ENCODE peak calls at places on chromosomes 2 and 18, in seven cellular contexts. One of them, this sample, is unnamed.
A peak's percentile ranks its signal among the peaks of the same experiment; 100 is the strongest.

GRCh38 chr2:105184420-105184819 is 57.1 kb upstream of the GPR45 start:
- DNase-seq in mesothelial cell of epicardium: no peak
- DNase-seq in K562: no peak
- DNase-seq in ovary: no peak
- DNase-seq in fibroblast of the aortic adventitia: no peak
- DNase-seq in GM12865: no peak
- DNase-seq in RWPE1: no peak
- DNase-seq in this sample: no peak

GRCh38 chr2:217969588-217969987 is 33.2 kb downstream of the TNS1 start:
- DNase-seq in RWPE1: no peak
- DNase-seq in fibroblast of the aortic adventitia: no peak
- DNase-seq in mesothelial cell of epicardium: no peak
- DNase-seq in GM12865: no peak
- DNase-seq in ovary: no peak
- DNase-seq in K562: no peak
- DNase-seq in this sample: no peak

GRCh38 chr2:59301466-59302402 is 1060.6 kb upstream of the FANCL start:
- DNase-seq in fibroblast of the aortic adventitia: peak; percentile 49
- DNase-seq in mesothelial cell of epicardium: peak; percentile 58
- DNase-seq in ovary: peak; percentile 18
- DNase-seq in K562: peak; percentile 26
- DNase-seq in GM12865: peak; percentile 45
- DNase-seq in RWPE1: peak; percentile 62
- DNase-seq in this sample: no peak

GRCh38 chr18:23868341-23868740 is 146.2 kb upstream of the TTC39C start:
- DNase-seq in fibroblast of the aortic adventitia: no peak
- DNase-seq in ovary: no peak
- DNase-seq in GM12865: no peak
- DNase-seq in RWPE1: no peak
- DNase-seq in K562: no peak
- DNase-seq in mesothelial cell of epicardium: no peak
- DNase-seq in this sample: no peak

GRCh38 chr2:42084231-42084671 is 36.4 kb downstream of the PKDCC start:
- DNase-seq in mesothelial cell of epicardium: no peak
- DNase-seq in fibroblast of the aortic adventitia: peak; percentile 84
- DNase-seq in ovary: peak; percentile 45
- DNase-seq in RWPE1: no peak
- DNase-seq in K562: no peak
- DNase-seq in GM12865: no peak
- DNase-seq in this sample: no peak

GRCh38 chr2:41647468-41648042 is 400.3 kb upstream of the PKDCC start:
- DNase-seq in mesothelial cell of epicardium: no peak
- DNase-seq in GM12865: no peak
- DNase-seq in K562: no peak
- DNase-seq in fibroblast of the aortic adventitia: no peak
- DNase-seq in ovary: no peak
- DNase-seq in RWPE1: no peak
- DNase-seq in this sample: no peak

GRCh38 chr2:30235859-30236535 is 4.7 kb downstream of the LBH start:
- DNase-seq in GM12865: peak; percentile 52
- DNase-seq in ovary: no peak
- DNase-seq in fibroblast of the aortic adventitia: no peak
- DNase-seq in K562: no peak
- DNase-seq in mesothelial cell of epicardium: no peak
- DNase-seq in RWPE1: no peak
- DNase-seq in this sample: no peak

GRCh38 chr2:51990684-51991083 is 958.8 kb upstream of the NRXN1 start:
- DNase-seq in K562: no peak
- DNase-seq in ovary: no peak
- DNase-seq in RWPE1: no peak
- DNase-seq in fibroblast of the aortic adventitia: no peak
- DNase-seq in GM12865: no peak
- DNase-seq in mesothelial cell of epicardium: no peak
- DNase-seq in this sample: no peak

GRCh38 chr2:162327806-162328205 is 9.3 kb upstream of the IFIH1 start:
- DNase-seq in K562: no peak
- DNase-seq in fibroblast of the aortic adventitia: no peak
- DNase-seq in mesothelial cell of epicardium: no peak
- DNase-seq in RWPE1: no peak
- DNase-seq in GM12865: no peak
- DNase-seq in ovary: no peak
- DNase-seq in this sample: no peak

GRCh38 chr2:222038086-222038802 is 260.6 kb downstream of the PAX3 start:
- DNase-seq in RWPE1: peak; percentile 20
- DNase-seq in GM12865: no peak
- DNase-seq in mesothelial cell of epicardium: no peak
- DNase-seq in K562: no peak
- DNase-seq in fibroblast of the aortic adventitia: peak; percentile 3
- DNase-seq in ovary: no peak
- DNase-seq in this sample: no peak

GRCh38 chr2:201808070-201808469 is 1.7 kb downstream of the CDK15 start:
- DNase-seq in ovary: no peak
- DNase-seq in GM12865: no peak
- DNase-seq in RWPE1: no peak
- DNase-seq in fibroblast of the aortic adventitia: no peak
- DNase-seq in mesothelial cell of epicardium: no peak
- DNase-seq in K562: no peak
- DNase-seq in this sample: no peak

GRCh38 chr18:56789004-56789888 is 138.1 kb downstream of the WDR7 start:
- DNase-seq in RWPE1: peak; percentile 3
- DNase-seq in K562: peak; percentile 30
- DNase-seq in mesothelial cell of epicardium: no peak
- DNase-seq in GM12865: peak; percentile 48
- DNase-seq in fibroblast of the aortic adventitia: peak; percentile 19
- DNase-seq in ovary: no peak
- DNase-seq in this sample: no peak
- TF ChIP-seq CTCF in RWPE1: peak; percentile 43
- TF ChIP-seq CTCF in K562: peak; percentile 64
- TF ChIP-seq CTCF in mesothelial cell of epicardium: peak; percentile 31
- TF ChIP-seq CTCF in GM12865: peak; percentile 49
- TF ChIP-seq CTCF in fibroblast of the aortic adventitia: peak; percentile 55
- TF ChIP-seq CTCF in ovary: no peak
- TF ChIP-seq CTCF in this sample: peak; percentile 73

DNA sequence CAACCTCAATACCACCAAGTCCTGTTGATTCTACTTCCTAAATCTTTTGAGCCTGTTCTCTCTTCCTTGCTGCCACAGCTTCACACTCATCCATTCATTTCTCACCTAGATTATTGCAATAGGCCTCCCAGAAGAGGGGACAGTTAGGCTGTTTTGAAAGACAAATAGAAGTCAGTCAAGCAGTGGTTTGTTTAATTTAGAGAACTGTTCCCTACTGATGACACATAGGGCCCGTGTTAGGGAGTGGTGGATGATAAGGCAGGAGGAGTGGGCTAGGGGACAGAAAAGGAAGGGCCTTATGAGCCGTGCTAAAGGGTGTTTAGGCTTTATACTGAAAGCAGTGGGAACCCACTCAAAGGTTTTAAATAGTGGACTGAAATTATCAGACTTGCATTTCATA is 59.6 kb upstream of the ZFP36L2 start:
- DNase-seq in K562: no peak
- DNase-seq in RWPE1: no peak
- DNase-seq in GM12865: no peak
- DNase-seq in ovary: no peak
- DNase-seq in fibroblast of the aortic adventitia: no peak
- DNase-seq in mesothelial cell of epicardium: no peak
- DNase-seq in this sample: no peak
- TF ChIP-seq CTCF in K562: no peak
- TF ChIP-seq CTCF in RWPE1: no peak
- TF ChIP-seq CTCF in GM12865: no peak
- TF ChIP-seq CTCF in ovary: no peak
- TF ChIP-seq CTCF in fibroblast of the aortic adventitia: no peak
- TF ChIP-seq CTCF in mesothelial cell of epicardium: no peak
- TF ChIP-seq CTCF in this sample: no peak

GRCh38 chr2:94874277-94874997 is 3.2 kb downstream of the TEKT4 start:
- DNase-seq in ovary: no peak
- DNase-seq in fibroblast of the aortic adventitia: peak; percentile 4
- DNase-seq in mesothelial cell of epicardium: no peak
- DNase-seq in GM12865: peak; percentile 67
- DNase-seq in RWPE1: peak; percentile 75
- DNase-seq in K562: peak; percentile 83
- DNase-seq in this sample: peak; percentile 81

GRCh38 chr2:94876523-94876863 is 5.3 kb downstream of the TEKT4 start:
- DNase-seq in mesothelial cell of epicardium: no peak
- DNase-seq in fibroblast of the aortic adventitia: no peak
- DNase-seq in RWPE1: no peak
- DNase-seq in GM12865: no peak
- DNase-seq in ovary: no peak
- DNase-seq in K562: no peak
- DNase-seq in this sample: no peak

GRCh38 chr2:94877129-94877528 is 5.9 kb downstream of the TEKT4 start:
- DNase-seq in mesothelial cell of epicardium: no peak
- DNase-seq in fibroblast of the aortic adventitia: no peak
- DNase-seq in RWPE1: no peak
- DNase-seq in ovary: no peak
- DNase-seq in K562: no peak
- DNase-seq in GM12865: no peak
- DNase-seq in this sample: no peak

GRCh38 chr2:94875064-94875819 is 4.0 kb downstream of the TEKT4 start:
- DNase-seq in RWPE1: no peak
- DNase-seq in K562: no peak
- DNase-seq in ovary: no peak
- DNase-seq in mesothelial cell of epicardium: no peak
- DNase-seq in GM12865: no peak
- DNase-seq in fibroblast of the aortic adventitia: no peak
- DNase-seq in this sample: no peak

GRCh38 chr2:94875820-94876522 is 4.7 kb downstream of the TEKT4 start:
- DNase-seq in GM12865: no peak
- DNase-seq in fibroblast of the aortic adventitia: no peak
- DNase-seq in mesothelial cell of epicardium: no peak
- DNase-seq in K562: no peak
- DNase-seq in ovary: no peak
- DNase-seq in RWPE1: no peak
- DNase-seq in this sample: no peak
- TF ChIP-seq CTCF in GM12865: no peak
- TF ChIP-seq CTCF in fibroblast of the aortic adventitia: no peak
- TF ChIP-seq CTCF in mesothelial cell of epicardium: no peak
- TF ChIP-seq CTCF in K562: no peak
- TF ChIP-seq CTCF in ovary: no peak
- TF ChIP-seq CTCF in RWPE1: no peak
- TF ChIP-seq CTCF in this sample: no peak

DNA sequence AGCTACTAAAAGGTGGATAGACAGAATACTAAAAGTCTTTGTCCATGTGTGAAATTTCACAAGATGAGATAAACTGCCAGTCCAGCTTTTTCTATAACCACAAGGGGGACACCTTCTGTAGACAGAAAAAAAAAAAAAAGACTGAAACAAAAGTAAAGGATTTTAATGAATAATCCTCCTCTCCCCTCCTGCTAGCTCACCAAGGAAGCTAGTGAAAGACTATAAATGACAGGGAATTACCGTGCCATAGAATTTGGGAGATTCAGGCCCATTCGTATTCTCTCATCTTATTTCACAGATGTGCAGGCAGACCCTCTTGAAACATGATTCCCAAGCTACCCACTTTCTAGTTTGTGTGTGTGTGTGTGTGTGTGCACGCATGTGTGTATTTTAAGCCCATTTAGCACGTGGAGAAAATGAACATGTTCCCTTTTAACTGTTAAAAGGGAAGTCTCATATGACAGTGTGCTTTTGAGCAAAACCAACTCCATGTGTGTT is 36.3 kb upstream of the SLC8A1 start:
- DNase-seq in GM12865: no peak
- DNase-seq in mesothelial cell of epicardium: no peak
- DNase-seq in RWPE1: peak; percentile 13
- DNase-seq in fibroblast of the aortic adventitia: peak; percentile 64
- DNase-seq in K562: no peak
- DNase-seq in ovary: no peak
- DNase-seq in this sample: no peak
- TF ChIP-seq CTCF in GM12865: no peak
- TF ChIP-seq CTCF in mesothelial cell of epicardium: peak; percentile 80
- TF ChIP-seq CTCF in RWPE1: peak; percentile 46
- TF ChIP-seq CTCF in fibroblast of the aortic adventitia: peak; percentile 66
- TF ChIP-seq CTCF in K562: no peak
- TF ChIP-seq CTCF in ovary: no peak
- TF ChIP-seq CTCF in this sample: peak; percentile 79

GRCh38 chr2:9896216-9896615 is 52.9 kb downstream of the TAF1B start:
- DNase-seq in GM12865: no peak
- DNase-seq in K562: no peak
- DNase-seq in RWPE1: no peak
- DNase-seq in fibroblast of the aortic adventitia: no peak
- DNase-seq in mesothelial cell of epicardium: no peak
- DNase-seq in ovary: no peak
- DNase-seq in this sample: no peak

GRCh38 chr2:9897796-9898195 is 53.7 kb upstream of the GRHL1 start:
- DNase-seq in K562: no peak
- DNase-seq in GM12865: no peak
- DNase-seq in RWPE1: no peak
- DNase-seq in mesothelial cell of epicardium: no peak
- DNase-seq in ovary: no peak
- DNase-seq in fibroblast of the aortic adventitia: peak; percentile 20
- DNase-seq in this sample: no peak

GRCh38 chr2:9892236-9892635 is 49.0 kb downstream of the TAF1B start:
- DNase-seq in fibroblast of the aortic adventitia: no peak
- DNase-seq in K562: no peak
- DNase-seq in RWPE1: no peak
- DNase-seq in GM12865: no peak
- DNase-seq in mesothelial cell of epicardium: no peak
- DNase-seq in ovary: no peak
- DNase-seq in this sample: no peak

GRCh38 chr2:9895669-9896068 is 52.4 kb downstream of the TAF1B start:
- DNase-seq in K562: no peak
- DNase-seq in ovary: no peak
- DNase-seq in fibroblast of the aortic adventitia: no peak
- DNase-seq in RWPE1: peak; percentile 71
- DNase-seq in GM12865: no peak
- DNase-seq in mesothelial cell of epicardium: no peak
- DNase-seq in this sample: no peak

GRCh38 chr2:9897331-9897737 is 54.1 kb downstream of the TAF1B start:
- DNase-seq in RWPE1: peak; percentile 83
- DNase-seq in mesothelial cell of epicardium: no peak
- DNase-seq in ovary: peak; percentile 83
- DNase-seq in K562: no peak
- DNase-seq in fibroblast of the aortic adventitia: peak; percentile 97
- DNase-seq in GM12865: peak; percentile 68
- DNase-seq in this sample: no peak
- TF ChIP-seq CTCF in RWPE1: no peak
- TF ChIP-seq CTCF in mesothelial cell of epicardium: no peak
- TF ChIP-seq CTCF in ovary: no peak
- TF ChIP-seq CTCF in K562: no peak
- TF ChIP-seq CTCF in fibroblast of the aortic adventitia: no peak
- TF ChIP-seq CTCF in GM12865: no peak
- TF ChIP-seq CTCF in this sample: no peak